ENCODE peak calls at places on chromosomes 12 and 14, in six cellular contexts. Y is non-pigmented ciliary epithelial cell, S is cardiac muscle cell, R is stromal cell of bone marrow, M is WTC11, I is G401. L is an unnamed sample.

GRCh38 chr12:24991209-24992049 is 42.5 kb upstream of the BCAT1 start:
- DNase-seq in Y (peak; percentile 30), S (peak; percentile 55), R (peak; percentile 39), M (no peak), I (peak; percentile 82), L (peak; percentile 53)

GRCh38 chr12:53295070-53295890 is at the start of gene PFDN5:
- DNase-seq in Y (peak; percentile 73), S (peak; percentile 91), R (peak; percentile 88), M (peak; percentile 85), I (peak; percentile 94), L (peak; percentile 88)

GRCh38 chr12:108770963-108771362 is 39.6 kb upstream of the CORO1C start:
- DNase-seq in Y (no peak), S (no peak), R (no peak), M (no peak), I (no peak), L (no peak)

GRCh38 chr12:100141998-100142850 is 450 bp downstream of the BLTP3B start:
- DNase-seq in Y (no peak), S (peak; percentile 79), R (no peak), M (peak; percentile 62), I (peak; percentile 73), L (peak; percentile 2)

GRCh38 chr12:46456356-46457334 is 84.1 kb upstream of the SLC38A2 start:
- DNase-seq in Y (no peak), S (no peak), R (no peak), M (no peak), I (no peak), L (no peak)

GRCh38 chr14:54220122-54220691 is 176.6 kb upstream of the CDKN3 start:
- DNase-seq in Y (no peak), S (peak; percentile 53), R (no peak), M (peak; percentile 42), I (peak; percentile 63), L (no peak)

GRCh38 chr12:109214131-109214530 is 95.0 kb downstream of the FOXN4 start:
- DNase-seq in Y (no peak), S (no peak), R (no peak), M (no peak), I (no peak), L (no peak)

GRCh38 chr12:87117516-87117915 is 861.3 kb upstream of the MGAT4C start:
- DNase-seq in Y (no peak), S (no peak), R (no peak), M (no peak), I (no peak), L (no peak)

GRCh38 chr14:38187475-38187874 is 20.2 kb upstream of the SSTR1 start:
- DNase-seq in Y (no peak), S (no peak), R (no peak), M (no peak), I (no peak), L (no peak)

GRCh38 chr12:77133566-77133965 is 68.2 kb upstream of the E2F7 start:
- DNase-seq in Y (no peak), S (peak; percentile 89), R (no peak), M (peak; percentile 75), I (no peak), L (no peak)

GRCh38 chr12:75674393-75674792 is 163.0 kb upstream of the KRR1 start:
- DNase-seq in Y (no peak), S (no peak), R (no peak), M (no peak), I (no peak), L (no peak)

GRCh38 chr12:100473716-100474150 is at the start of gene NR1H4:
- DNase-seq in Y (peak; percentile 31), S (no peak), R (peak; percentile 3), M (no peak), I (no peak), L (no peak)

GRCh38 chr12:122793685-122794106 is 19.3 kb downstream of the CCDC62 start:
- DNase-seq in Y (no peak), S (peak; percentile 61), R (peak; percentile 28), M (no peak), I (peak; percentile 70), L (peak; percentile 44)

GRCh38 chr14:68616255-68616902 is 176.5 kb downstream of the ZFP36L1 start:
- DNase-seq in Y (no peak), S (no peak), R (no peak), M (no peak), I (no peak), L (no peak)

GRCh38 chr12:71972441-71973074 is 33.9 kb downstream of the TPH2 start:
- DNase-seq in Y (no peak), S (no peak), R (no peak), M (no peak), I (no peak), L (no peak)

GRCh38 chr14:92254786-92255185 is 68.2 kb upstream of the SLC24A4 start:
- DNase-seq in Y (no peak), S (peak; percentile 18), R (peak; percentile 43), M (peak; percentile 54), I (peak; percentile 86), L (no peak)

GRCh38 chr12:47782372-47782770 is 9.3 kb downstream of the SLC48A1 start:
- DNase-seq in Y (no peak), S (no peak), R (no peak), M (no peak), I (no peak), L (no peak)

GRCh38 chr12:130716918-130717306 is 813 bp upstream of the RIMBP2 start:
- DNase-seq in Y (no peak), S (no peak), R (no peak), M (no peak), I (no peak), L (no peak)

GRCh38 chr12:78933014-78933413 is 68.4 kb downstream of the SYT1 start:
- DNase-seq in Y (no peak), S (no peak), R (no peak), M (no peak), I (no peak), L (no peak)

GRCh38 chr12:107929436-107929835 is 154.9 kb downstream of the ASCL4 start:
- DNase-seq in Y (no peak), S (peak; percentile 38), R (peak; percentile 22), M (no peak), I (peak; percentile 44), L (no peak)

GRCh38 chr12:79932393-79932792 is 2.5 kb downstream of the PPP1R12A start:
- DNase-seq in Y (no peak), S (no peak), R (no peak), M (no peak), I (no peak), L (no peak)

GRCh38 chr12:71476513-71476912 is 36.9 kb downstream of the LGR5 start:
- DNase-seq in Y (peak; percentile 78), S (no peak), R (peak; percentile 77), M (no peak), I (no peak), L (peak; percentile 28)

GRCh38 chr12:104662908-104663307 is 206.2 kb downstream of the CHST11 start:
- DNase-seq in Y (no peak), S (no peak), R (no peak), M (no peak), I (no peak), L (no peak)

L was measured in fibroblast of the conjunctiva.